ENCODE peak calls at places on chromosomes 16 and 17, in ten cellular contexts. One of them, this sample, is unnamed.

GRCh38 chr16:85396879-85397871 is 215.9 kb upstream of the GSE1 start:
- DNase-seq in lung: no peak
- DNase-seq in ascending aorta: no peak
- DNase-seq in uterus: no peak
- DNase-seq in prostate gland: no peak
- DNase-seq in H7: peak; percentile 77
- DNase-seq in K562: peak; percentile 73
- DNase-seq in effector memory CD4-positive, alpha-beta T cell: no peak
- DNase-seq in left lung: peak; percentile 28
- DNase-seq in thyroid gland: no peak
- DNase-seq in this sample: peak; percentile 55

GRCh38 chr16:47113130-47113529 is 30.6 kb downstream of the NETO2 start:
- DNase-seq in thyroid gland: no peak
- DNase-seq in lung: no peak
- DNase-seq in uterus: no peak
- DNase-seq in K562: no peak
- DNase-seq in prostate gland: no peak
- DNase-seq in left lung: no peak
- DNase-seq in effector memory CD4-positive, alpha-beta T cell: no peak
- DNase-seq in ascending aorta: no peak
- DNase-seq in H7: no peak
- DNase-seq in this sample: no peak

GRCh38 chr17:38404174-38404943 is 23.9 kb upstream of the ARHGAP23 start:
- DNase-seq in left lung: no peak
- DNase-seq in effector memory CD4-positive, alpha-beta T cell: no peak
- DNase-seq in K562: no peak
- DNase-seq in thyroid gland: no peak
- DNase-seq in H7: peak; percentile 49
- DNase-seq in prostate gland: no peak
- DNase-seq in lung: no peak
- DNase-seq in uterus: no peak
- DNase-seq in ascending aorta: no peak
- DNase-seq in this sample: no peak

GRCh38 chr17:53472586-53472985 is 350.1 kb upstream of the KIF2B start:
- DNase-seq in H7: no peak
- DNase-seq in lung: no peak
- DNase-seq in prostate gland: no peak
- DNase-seq in K562: no peak
- DNase-seq in left lung: no peak
- DNase-seq in effector memory CD4-positive, alpha-beta T cell: no peak
- DNase-seq in thyroid gland: no peak
- DNase-seq in ascending aorta: no peak
- DNase-seq in uterus: no peak
- DNase-seq in this sample: no peak

GRCh38 chr17:78131172-78132085 is 858 bp downstream of the TMC8 start:
- DNase-seq in effector memory CD4-positive, alpha-beta T cell: peak; percentile 44
- DNase-seq in thyroid gland: no peak
- DNase-seq in prostate gland: no peak
- DNase-seq in H7: peak; percentile 84
- DNase-seq in lung: no peak
- DNase-seq in K562: no peak
- DNase-seq in ascending aorta: no peak
- DNase-seq in left lung: no peak
- DNase-seq in uterus: no peak
- DNase-seq in this sample: peak; percentile 63

GRCh38 chr17:3693829-3694231 is 2.1 kb downstream of the P2RX5 start:
- DNase-seq in lung: no peak
- DNase-seq in left lung: no peak
- DNase-seq in K562: no peak
- DNase-seq in uterus: no peak
- DNase-seq in H7: no peak
- DNase-seq in ascending aorta: no peak
- DNase-seq in effector memory CD4-positive, alpha-beta T cell: no peak
- DNase-seq in prostate gland: no peak
- DNase-seq in thyroid gland: no peak
- DNase-seq in this sample: peak; percentile 48

GRCh38 chr17:1934901-1935300 is 90.2 kb downstream of the RTN4RL1 start:
- DNase-seq in thyroid gland: no peak
- DNase-seq in left lung: no peak
- DNase-seq in H7: peak; percentile 55
- DNase-seq in effector memory CD4-positive, alpha-beta T cell: no peak
- DNase-seq in uterus: no peak
- DNase-seq in prostate gland: no peak
- DNase-seq in K562: no peak
- DNase-seq in ascending aorta: no peak
- DNase-seq in lung: no peak
- DNase-seq in this sample: no peak

GRCh38 chr16:3578121-3578520 is 918 bp upstream of the NLRC3 start:
- DNase-seq in H7: peak; percentile 33
- DNase-seq in lung: no peak
- DNase-seq in K562: no peak
- DNase-seq in uterus: no peak
- DNase-seq in thyroid gland: no peak
- DNase-seq in effector memory CD4-positive, alpha-beta T cell: peak; percentile 36
- DNase-seq in ascending aorta: no peak
- DNase-seq in prostate gland: no peak
- DNase-seq in left lung: no peak
- DNase-seq in this sample: no peak

GRCh38 chr16:88412766-88413165 is 30.0 kb downstream of the ZNF469 start:
- DNase-seq in K562: no peak
- DNase-seq in ascending aorta: no peak
- DNase-seq in H7: no peak
- DNase-seq in effector memory CD4-positive, alpha-beta T cell: no peak
- DNase-seq in lung: no peak
- DNase-seq in uterus: no peak
- DNase-seq in left lung: no peak
- DNase-seq in prostate gland: no peak
- DNase-seq in thyroid gland: no peak
- DNase-seq in this sample: no peak

GRCh38 chr16:86075839-86076440 is 177.0 kb downstream of the IRF8 start:
- DNase-seq in uterus: no peak
- DNase-seq in H7: no peak
- DNase-seq in thyroid gland: no peak
- DNase-seq in prostate gland: no peak
- DNase-seq in K562: no peak
- DNase-seq in ascending aorta: no peak
- DNase-seq in lung: no peak
- DNase-seq in left lung: peak; percentile 13
- DNase-seq in effector memory CD4-positive, alpha-beta T cell: no peak
- DNase-seq in this sample: no peak

GRCh38 chr16:18050234-18050633 is 286.3 kb downstream of the NPIPA8 start:
- DNase-seq in K562: no peak
- DNase-seq in effector memory CD4-positive, alpha-beta T cell: no peak
- DNase-seq in H7: no peak
- DNase-seq in thyroid gland: no peak
- DNase-seq in lung: no peak
- DNase-seq in ascending aorta: no peak
- DNase-seq in left lung: no peak
- DNase-seq in uterus: no peak
- DNase-seq in prostate gland: no peak
- DNase-seq in this sample: no peak

DNA sequence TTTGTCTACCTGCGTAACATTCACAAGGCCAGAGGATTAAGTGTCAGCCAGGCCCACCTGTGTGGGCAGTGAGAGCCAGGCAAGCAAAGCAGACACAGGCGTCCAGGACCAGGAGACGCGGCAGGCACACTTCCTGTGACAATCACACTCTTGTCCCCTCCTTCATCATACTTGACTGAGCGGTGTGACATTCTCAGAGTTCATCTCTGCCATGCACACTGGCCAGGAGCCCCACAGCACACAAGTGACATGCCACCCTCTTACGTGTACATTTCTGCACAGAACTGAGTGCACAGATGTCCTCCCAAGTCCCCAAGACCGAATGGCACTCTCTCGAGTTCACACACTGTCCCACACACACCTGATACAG is 8.7 kb downstream of the PPP1R9B start:
- DNase-seq in effector memory CD4-positive, alpha-beta T cell: no peak
- DNase-seq in ascending aorta: no peak
- DNase-seq in thyroid gland: no peak
- DNase-seq in prostate gland: no peak
- DNase-seq in H7: no peak
- DNase-seq in uterus: no peak
- DNase-seq in left lung: no peak
- DNase-seq in lung: no peak
- DNase-seq in K562: no peak
- DNase-seq in this sample: no peak
- H3K36me3 ChIP-seq in effector memory CD4-positive, alpha-beta T cell: peaks cover 64% of the 10 kb centered on the region
- H3K36me3 ChIP-seq in ascending aorta: peaks cover 83% of the 10 kb centered on the region
- H3K36me3 ChIP-seq in thyroid gland: peaks cover 59% of the 10 kb centered on the region
- H3K36me3 ChIP-seq in prostate gland: peaks cover 16% of the 10 kb centered on the region
- H3K36me3 ChIP-seq in H7: peaks cover 3% of the 10 kb centered on the region
- H3K36me3 ChIP-seq in uterus: no peaks in the 10 kb centered on the region
- H3K36me3 ChIP-seq in left lung: peaks cover 86% of the 10 kb centered on the region
- H3K36me3 ChIP-seq in lung: peaks cover 89% of the 10 kb centered on the region
- H3K36me3 ChIP-seq in K562: peaks cover 97% of the 10 kb centered on the region
- H3K36me3 ChIP-seq in this sample: no peaks in the 10 kb centered on the region

GRCh38 chr17:83093506-83093905 is 14.1 kb downstream of the METRNL start:
- DNase-seq in prostate gland: no peak
- DNase-seq in left lung: no peak
- DNase-seq in thyroid gland: no peak
- DNase-seq in K562: no peak
- DNase-seq in H7: no peak
- DNase-seq in ascending aorta: no peak
- DNase-seq in uterus: no peak
- DNase-seq in lung: no peak
- DNase-seq in effector memory CD4-positive, alpha-beta T cell: no peak
- DNase-seq in this sample: no peak

GRCh38 chr17:83092186-83092585 is 12.8 kb downstream of the METRNL start:
- DNase-seq in thyroid gland: no peak
- DNase-seq in lung: no peak
- DNase-seq in uterus: no peak
- DNase-seq in left lung: no peak
- DNase-seq in H7: no peak
- DNase-seq in ascending aorta: no peak
- DNase-seq in prostate gland: no peak
- DNase-seq in K562: no peak
- DNase-seq in effector memory CD4-positive, alpha-beta T cell: no peak
- DNase-seq in this sample: no peak

GRCh38 chr17:83091257-83092141 is 12.1 kb downstream of the METRNL start:
- DNase-seq in ascending aorta: no peak
- DNase-seq in lung: peak; percentile 69
- DNase-seq in H7: peak; percentile 70
- DNase-seq in K562: no peak
- DNase-seq in prostate gland: peak; percentile 62
- DNase-seq in thyroid gland: peak; percentile 61
- DNase-seq in left lung: peak; percentile 69
- DNase-seq in uterus: peak; percentile 54
- DNase-seq in effector memory CD4-positive, alpha-beta T cell: no peak
- DNase-seq in this sample: peak; percentile 93

GRCh38 chr17:83094291-83094690 is 14.9 kb downstream of the METRNL start:
- DNase-seq in uterus: no peak
- DNase-seq in H7: no peak
- DNase-seq in left lung: no peak
- DNase-seq in thyroid gland: no peak
- DNase-seq in lung: no peak
- DNase-seq in prostate gland: no peak
- DNase-seq in effector memory CD4-positive, alpha-beta T cell: no peak
- DNase-seq in K562: no peak
- DNase-seq in ascending aorta: no peak
- DNase-seq in this sample: no peak

GRCh38 chr17:83092931-83093330 is 13.5 kb downstream of the METRNL start:
- DNase-seq in effector memory CD4-positive, alpha-beta T cell: no peak
- DNase-seq in ascending aorta: no peak
- DNase-seq in uterus: no peak
- DNase-seq in H7: no peak
- DNase-seq in K562: no peak
- DNase-seq in lung: no peak
- DNase-seq in thyroid gland: no peak
- DNase-seq in left lung: no peak
- DNase-seq in prostate gland: no peak
- DNase-seq in this sample: peak; percentile 29
- H3K36me3 ChIP-seq in effector memory CD4-positive, alpha-beta T cell: peaks cover 3% of the 10 kb centered on the region
- H3K36me3 ChIP-seq in ascending aorta: peaks cover 67% of the 10 kb centered on the region
- H3K36me3 ChIP-seq in uterus: no peaks in the 10 kb centered on the region
- H3K36me3 ChIP-seq in H7: peaks cover 5% of the 10 kb centered on the region
- H3K36me3 ChIP-seq in K562: peaks cover 54% of the 10 kb centered on the region
- H3K36me3 ChIP-seq in lung: peaks cover 37% of the 10 kb centered on the region
- H3K36me3 ChIP-seq in thyroid gland: peaks cover 29% of the 10 kb centered on the region
- H3K36me3 ChIP-seq in left lung: peaks cover 68% of the 10 kb centered on the region
- H3K36me3 ChIP-seq in prostate gland: no peaks in the 10 kb centered on the region
- H3K36me3 ChIP-seq in this sample: peaks cover 3% of the 10 kb centered on the region

GRCh38 chr16:628321-629061 is 2.3 kb upstream of the WFIKKN1 start:
- DNase-seq in left lung: no peak
- DNase-seq in thyroid gland: no peak
- DNase-seq in K562: no peak
- DNase-seq in H7: no peak
- DNase-seq in uterus: peak; percentile 21
- DNase-seq in ascending aorta: no peak
- DNase-seq in lung: no peak
- DNase-seq in prostate gland: no peak
- DNase-seq in effector memory CD4-positive, alpha-beta T cell: no peak
- DNase-seq in this sample: no peak

GRCh38 chr16:630024-630814 is 566 bp upstream of the WFIKKN1 start:
- DNase-seq in effector memory CD4-positive, alpha-beta T cell: no peak
- DNase-seq in K562: no peak
- DNase-seq in left lung: no peak
- DNase-seq in ascending aorta: no peak
- DNase-seq in thyroid gland: no peak
- DNase-seq in lung: no peak
- DNase-seq in uterus: peak; percentile 25
- DNase-seq in prostate gland: no peak
- DNase-seq in H7: no peak
- DNase-seq in this sample: no peak

GRCh38 chr16:627458-628239 is 3.1 kb upstream of the WFIKKN1 start:
- DNase-seq in lung: peak; percentile 81
- DNase-seq in left lung: peak; percentile 65
- DNase-seq in K562: peak; percentile 30
- DNase-seq in thyroid gland: peak; percentile 79
- DNase-seq in uterus: no peak
- DNase-seq in H7: no peak
- DNase-seq in ascending aorta: no peak
- DNase-seq in prostate gland: no peak
- DNase-seq in effector memory CD4-positive, alpha-beta T cell: no peak
- DNase-seq in this sample: peak; percentile 64

GRCh38 chr16:630815-631405 is at the start of gene WFIKKN1:
- DNase-seq in thyroid gland: peak; percentile 65
- DNase-seq in ascending aorta: no peak
- DNase-seq in left lung: no peak
- DNase-seq in prostate gland: no peak
- DNase-seq in uterus: no peak
- DNase-seq in effector memory CD4-positive, alpha-beta T cell: no peak
- DNase-seq in lung: peak; percentile 61
- DNase-seq in K562: peak; percentile 56
- DNase-seq in H7: peak; percentile 95
- DNase-seq in this sample: peak; percentile 76

GRCh38 chr16:629289-630023 is 1.3 kb upstream of the WFIKKN1 start:
- DNase-seq in uterus: peak; percentile 23
- DNase-seq in thyroid gland: no peak
- DNase-seq in left lung: no peak
- DNase-seq in prostate gland: no peak
- DNase-seq in effector memory CD4-positive, alpha-beta T cell: no peak
- DNase-seq in K562: peak; percentile 91
- DNase-seq in H7: peak; percentile 92
- DNase-seq in ascending aorta: no peak
- DNase-seq in lung: no peak
- DNase-seq in this sample: peak; percentile 28
- H3K36me3 ChIP-seq in uterus: no peaks in the 10 kb centered on the region
- H3K36me3 ChIP-seq in thyroid gland: peaks cover 7% of the 10 kb centered on the region
- H3K36me3 ChIP-seq in left lung: peaks cover 68% of the 10 kb centered on the region
- H3K36me3 ChIP-seq in prostate gland: peaks cover 3% of the 10 kb centered on the region
- H3K36me3 ChIP-seq in effector memory CD4-positive, alpha-beta T cell: peaks cover 11% of the 10 kb centered on the region
- H3K36me3 ChIP-seq in K562: peaks cover 40% of the 10 kb centered on the region
- H3K36me3 ChIP-seq in H7: no peaks in the 10 kb centered on the region
- H3K36me3 ChIP-seq in ascending aorta: peaks cover 55% of the 10 kb centered on the region
- H3K36me3 ChIP-seq in lung: peaks cover 52% of the 10 kb centered on the region
- H3K36me3 ChIP-seq in this sample: no peaks in the 10 kb centered on the region

GRCh38 chr16:27485126-27485525 is 64.6 kb downstream of the GTF3C1 start:
- DNase-seq in left lung: no peak
- DNase-seq in prostate gland: no peak
- DNase-seq in ascending aorta: no peak
- DNase-seq in uterus: no peak
- DNase-seq in effector memory CD4-positive, alpha-beta T cell: no peak
- DNase-seq in H7: no peak
- DNase-seq in lung: no peak
- DNase-seq in thyroid gland: no peak
- DNase-seq in K562: no peak
- DNase-seq in this sample: no peak
- H3K36me3 ChIP-seq in left lung: peaks cover 100% of the 10 kb centered on the region
- H3K36me3 ChIP-seq in prostate gland: peaks cover 50% of the 10 kb centered on the region
- H3K36me3 ChIP-seq in ascending aorta: peaks cover 100% of the 10 kb centered on the region
- H3K36me3 ChIP-seq in uterus: no peaks in the 10 kb centered on the region
- H3K36me3 ChIP-seq in effector memory CD4-positive, alpha-beta T cell: peaks cover 92% of the 10 kb centered on the region
- H3K36me3 ChIP-seq in H7: peaks cover 70% of the 10 kb centered on the region
- H3K36me3 ChIP-seq in lung: peaks cover 83% of the 10 kb centered on the region
- H3K36me3 ChIP-seq in thyroid gland: peaks cover 98% of the 10 kb centered on the region
- H3K36me3 ChIP-seq in K562: peaks cover 95% of the 10 kb centered on the region
- H3K36me3 ChIP-seq in this sample: peaks cover 10% of the 10 kb centered on the region